ENCODE peak calls at places on chromosomes 3 and 15, in ten cellular contexts. X is neural progenitor cell, C is fibroblast of lung, V is PC-3, M is HCT116, Y is MM.1S, L is hepatocyte, P is endothelial cell of umbilical vein, S is GM23248, E is DND-41. A is an unnamed sample.

GRCh38 chr3:85933326-85933725 is 974.5 kb downstream of the CADM2 start:
- DNase-seq in X (no peak), C (no peak), V (no peak), M (no peak), Y (no peak), L (no peak), P (no peak), S (no peak), E (no peak), A (no peak)

GRCh38 chr3:97720417-97720816 is 44.1 kb upstream of the ARL6 start:
- DNase-seq in X (no peak), C (no peak), V (peak), M (no peak), Y (no peak), L (no peak), P (no peak), S (peak), E (no peak), A (no peak)

GRCh38 chr3:194300392-194300758 is 50.8 kb downstream of the CPN2 start:
- DNase-seq in X (peak), C (peak), V (no peak), M (no peak), Y (no peak), L (peak), P (no peak), S (peak), E (no peak), A (peak)

GRCh38 chr3:148223266-148223665 is 474.4 kb upstream of the AGTR1 start:
- DNase-seq in X (no peak), C (peak), V (no peak), M (no peak), Y (no peak), L (no peak), P (no peak), S (peak), E (no peak), A (no peak)

GRCh38 chr3:175346573-175347356 is 487.6 kb downstream of the NAALADL2 start:
- DNase-seq in X (no peak), C (peak), V (peak), M (peak), Y (peak), L (peak), P (peak), S (peak), E (no peak), A (no peak)

GRCh38 chr3:18681946-18682345 is 256.8 kb upstream of the SATB1 start:
- DNase-seq in X (no peak), C (no peak), V (no peak), M (no peak), Y (no peak), L (no peak), P (no peak), S (no peak), E (no peak), A (no peak)

GRCh38 chr3:11096266-11097135 is 57.8 kb upstream of the HRH1 start:
- DNase-seq in X (peak), C (peak), V (peak), M (peak), Y (no peak), L (peak), P (peak), S (peak), E (peak), A (no peak)

GRCh38 chr15:74716647-74717046 is 8.7 kb downstream of the CYP1A1 start:
- DNase-seq in X (no peak), C (no peak), V (no peak), M (no peak), Y (no peak), L (no peak), P (no peak), S (no peak), E (no peak), A (peak)

DNA sequence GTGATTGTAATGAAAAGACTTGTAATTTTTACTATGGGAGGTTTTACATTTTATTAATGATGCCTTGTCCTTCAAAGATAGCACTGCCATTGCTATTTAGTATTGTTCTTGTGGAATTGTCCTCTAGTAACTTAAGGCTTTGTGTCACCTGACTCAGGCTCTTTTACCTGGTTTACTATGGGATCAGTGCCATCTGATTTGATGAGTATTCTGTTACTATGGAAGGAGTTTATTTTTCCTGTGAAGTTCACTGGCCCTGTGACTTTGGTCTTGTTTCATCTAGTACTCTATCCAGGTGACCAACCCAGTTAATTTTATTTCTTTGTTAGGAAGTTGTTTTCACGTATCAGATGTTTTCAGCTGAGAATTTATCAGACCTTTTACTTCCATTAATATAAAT is 9.0 kb downstream of the MORF4L1 start:
- DNase-seq in X (no peak), C (no peak), V (no peak), M (no peak), Y (no peak), L (peak), P (no peak), S (no peak), E (no peak), A (no peak)
- TF ChIP-seq EZH2 in X (no peak), C (no peak), V (no peak), M (no peak), Y (no peak), L (no peak), P (no peak), S (no peak), E (no peak), A (no peak)

DNA sequence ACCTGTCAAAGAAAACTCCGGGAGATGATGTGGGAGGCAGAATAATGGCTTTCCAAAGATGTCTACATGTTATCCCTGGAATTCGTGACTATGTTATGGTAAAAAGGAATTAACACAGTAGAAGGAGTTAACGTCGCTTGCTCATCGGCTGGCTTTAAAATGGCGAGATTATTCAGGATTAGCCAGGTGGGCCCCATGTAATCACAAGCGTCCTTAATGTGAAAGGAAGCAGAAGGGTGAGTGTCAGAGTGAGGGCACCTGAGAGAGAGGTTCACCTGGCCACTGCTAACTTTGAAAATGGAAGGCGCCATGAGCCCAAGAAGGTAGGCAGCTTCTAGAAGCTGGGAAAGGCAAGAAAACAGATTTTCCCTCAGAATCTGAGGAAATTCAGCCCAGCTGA is 557.2 kb downstream of the EPHB1 start:
- DNase-seq in X (peak), C (no peak), V (no peak), M (no peak), Y (no peak), L (no peak), P (no peak), S (no peak), E (no peak), A (no peak)
- TF ChIP-seq EZH2 in X (no peak), C (no peak), V (no peak), M (no peak), Y (no peak), L (no peak), P (no peak), S (no peak), E (no peak), A (no peak)

DNA sequence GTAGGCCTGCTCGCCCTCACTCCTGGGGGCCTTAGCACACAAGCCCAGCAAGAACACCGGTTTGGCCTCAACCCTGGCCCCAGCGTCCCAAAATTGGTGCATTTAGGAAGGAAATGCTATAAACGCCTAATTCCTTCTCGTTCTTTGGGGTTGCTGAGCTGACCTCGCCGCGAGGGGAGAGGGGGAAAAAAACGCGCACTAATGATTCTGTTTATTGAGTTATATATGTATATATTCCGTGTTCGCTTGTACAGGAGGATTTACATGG is 3.9 kb downstream of the FEZF2 start:
- DNase-seq in X (no peak), C (no peak), V (no peak), M (no peak), Y (no peak), L (no peak), P (no peak), S (no peak), E (no peak), A (no peak)
- TF ChIP-seq EZH2 in X (no peak), C (no peak), V (no peak), M (no peak), Y (no peak), L (no peak), P (no peak), S (no peak), E (no peak), A (no peak)

GRCh38 chr3:142889263-142890014 is 556 bp upstream of the PCOLCE2 start:
- DNase-seq in X (no peak), C (no peak), V (no peak), M (no peak), Y (no peak), L (no peak), P (peak), S (no peak), E (no peak), A (no peak)
- TF ChIP-seq EZH2 in X (peak), C (no peak), V (no peak), M (no peak), Y (no peak), L (peak), P (no peak), S (peak), E (no peak), A (no peak)

DNA sequence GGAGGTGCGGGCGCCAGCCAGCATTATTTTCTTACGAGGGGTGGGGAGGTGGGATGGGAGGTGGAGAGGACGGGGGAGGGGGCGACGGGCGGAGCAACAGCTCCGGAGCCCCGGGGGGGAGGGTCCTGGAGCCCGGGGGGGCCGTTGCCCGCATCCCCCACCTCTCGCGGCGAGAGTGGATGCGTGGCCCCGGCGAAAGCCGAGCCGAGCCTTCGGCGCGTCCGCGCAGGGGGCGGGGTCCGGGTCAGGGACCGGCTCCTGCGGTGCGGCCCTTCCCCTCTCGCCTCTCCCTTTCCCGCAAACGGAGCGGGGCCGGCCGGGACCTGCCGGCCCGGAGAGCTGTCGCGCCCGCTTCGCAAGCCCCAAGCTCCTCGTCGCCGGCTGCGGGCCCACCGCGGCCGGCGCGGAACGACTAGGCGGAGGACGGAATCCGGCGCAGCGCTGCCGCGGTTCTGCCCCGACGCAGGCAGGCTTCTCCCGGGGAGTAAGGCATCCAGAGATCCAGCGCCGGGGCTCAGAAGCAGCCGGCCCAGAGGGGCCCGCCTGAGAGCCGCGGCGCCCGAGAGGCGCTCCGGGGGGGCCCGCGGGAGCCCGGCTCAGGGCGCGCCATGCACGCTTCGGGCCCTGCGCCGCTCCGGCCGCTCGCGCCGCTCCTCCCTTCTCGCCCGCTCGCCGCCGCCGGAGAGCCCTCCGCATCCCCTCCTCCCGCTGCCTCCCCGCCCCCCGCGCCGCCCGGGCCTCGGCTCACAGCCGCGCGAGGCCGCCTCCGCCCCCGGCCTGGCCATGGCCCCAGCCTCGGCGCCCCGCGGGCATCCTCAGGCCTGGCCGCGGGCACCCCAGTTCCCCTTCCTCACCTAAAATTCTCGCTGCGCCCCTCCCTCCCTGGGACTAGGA is 449 bp upstream of the ADCY5 start:
- DNase-seq in X (peak), C (peak), V (no peak), M (no peak), Y (peak), L (peak), P (peak), S (peak), E (no peak), A (no peak)
- TF ChIP-seq EZH2 in X (peak), C (peak), V (peak), M (no peak), Y (no peak), L (no peak), P (no peak), S (no peak), E (no peak), A (no peak)

DNA sequence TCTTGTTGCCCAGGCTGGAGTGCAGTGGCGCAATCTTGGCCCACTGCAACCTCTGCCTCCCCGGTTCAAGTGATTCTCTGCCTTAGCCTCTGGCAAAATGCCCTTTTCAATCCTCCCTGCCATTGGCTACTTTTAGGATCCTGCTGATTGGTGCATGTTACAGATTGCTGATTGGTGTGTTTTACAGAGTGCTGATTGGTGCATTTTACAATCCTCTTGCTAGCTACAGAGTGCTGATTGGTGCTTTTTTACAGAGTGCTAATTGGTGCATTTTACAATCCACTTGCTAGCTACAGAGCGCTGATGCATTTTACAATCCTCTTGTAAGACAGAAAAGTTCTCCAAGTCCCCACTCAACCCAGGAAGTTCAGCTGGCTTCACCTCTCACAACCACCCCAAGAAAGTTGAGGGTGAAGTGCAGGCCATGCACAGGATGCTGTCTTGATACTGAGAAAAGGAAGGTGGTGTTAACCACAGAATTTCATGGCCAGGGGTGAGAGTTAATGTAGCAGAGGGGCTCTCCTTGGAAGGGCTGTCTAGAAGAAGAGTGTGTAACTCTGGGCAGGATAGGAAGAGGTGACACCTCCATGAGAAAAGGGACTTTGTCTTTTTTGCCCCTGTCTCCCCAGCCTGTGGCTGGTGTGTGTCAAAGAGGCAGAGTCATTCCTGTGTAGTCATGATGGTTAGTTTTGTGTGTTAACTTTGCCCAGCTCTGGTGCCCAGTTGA is 145.9 kb downstream of the APBA2 start:
- DNase-seq in X (no peak), C (no peak), V (no peak), M (no peak), Y (no peak), L (no peak), P (no peak), S (no peak), E (no peak), A (no peak)
- TF ChIP-seq EZH2 in X (no peak), C (no peak), V (no peak), M (no peak), Y (no peak), L (no peak), P (no peak), S (no peak), E (no peak), A (no peak)